ENCODE peak calls at places on chromosomes 1 and 21, in eight cellular contexts. A is body of pancreas, U is left colon, Y is T-helper 1 cell, Q is dermis blood vessel endothelial cell, H is HFF-Myc, M is GM06990, Z is neuronal stem cell. E is an unnamed sample.

GRCh38 chr1:116772648-116773045 is 18.4 kb downstream of the CD2 start:
- DNase-seq in A (peak), U (no peak), Y (no peak), Q (peak), H (no peak), M (no peak), Z (no peak), E (no peak)

GRCh38 chr21:15826147-15826780 is 96.5 kb downstream of the USP25 start:
- DNase-seq in A (peak), U (no peak), Y (no peak), Q (peak), H (peak), M (no peak), Z (peak), E (no peak)

GRCh38 chr1:153805042-153805745 is 30.0 kb downstream of the SLC27A3 start:
- DNase-seq in A (peak), U (peak), Y (peak), Q (peak), H (peak), M (peak), Z (no peak), E (peak)

GRCh38 chr1:56845343-56845742 is 9.3 kb upstream of the C8A start:
- DNase-seq in A (no peak), U (no peak), Y (no peak), Q (no peak), H (no peak), M (no peak), Z (no peak), E (no peak)

GRCh38 chr21:34887729-34888568 is 161.2 kb downstream of the RUNX1 start:
- DNase-seq in A (peak), U (peak), Y (peak), Q (peak), H (peak), M (peak), Z (no peak), E (peak)

GRCh38 chr1:155126494-155127104 is 1.1 kb upstream of the EFNA1 start:
- DNase-seq in A (peak), U (peak), Y (no peak), Q (peak), H (no peak), M (peak), Z (no peak), E (peak)

GRCh38 chr1:178192686-178193085 is 98.8 kb downstream of the RASAL2 start:
- DNase-seq in A (peak), U (peak), Y (no peak), Q (peak), H (peak), M (no peak), Z (no peak), E (no peak)

GRCh38 chr1:80457409-80457808 is 1343.3 kb upstream of the ADGRL2 start:
- DNase-seq in A (no peak), U (no peak), Y (no peak), Q (no peak), H (no peak), M (no peak), Z (peak), E (no peak)

GRCh38 chr1:212731630-212732029 is 32.0 kb upstream of the BATF3 start:
- DNase-seq in A (no peak), U (no peak), Y (no peak), Q (no peak), H (no peak), M (no peak), Z (no peak), E (no peak)

GRCh38 chr1:177185209-177185608 is 14.5 kb downstream of the BRINP2 start:
- DNase-seq in A (peak), U (no peak), Y (no peak), Q (peak), H (no peak), M (no peak), Z (no peak), E (no peak)

GRCh38 chr1:183180634-183181056 is 5.4 kb upstream of the LAMC2 start:
- DNase-seq in A (peak), U (peak), Y (no peak), Q (peak), H (peak), M (peak), Z (no peak), E (peak)

GRCh38 chr1:234656070-234656875 is 46.3 kb upstream of the IRF2BP2 start:
- DNase-seq in A (no peak), U (no peak), Y (no peak), Q (no peak), H (no peak), M (no peak), Z (no peak), E (no peak)

GRCh38 chr1:55572878-55573734 is 357.9 kb upstream of the USP24 start:
- DNase-seq in A (no peak), U (no peak), Y (no peak), Q (peak), H (no peak), M (no peak), Z (no peak), E (no peak)

GRCh38 chr1:219374167-219374566 is 200.5 kb downstream of the LYPLAL1 start:
- DNase-seq in A (no peak), U (no peak), Y (no peak), Q (no peak), H (no peak), M (no peak), Z (no peak), E (no peak)

GRCh38 chr1:234208351-234208750 is 164.9 kb upstream of the COA6 start:
- DNase-seq in A (no peak), U (no peak), Y (no peak), Q (no peak), H (no peak), M (no peak), Z (no peak), E (no peak)

GRCh38 chr1:229383961-229384360 is 41.1 kb upstream of the CCSAP start:
- DNase-seq in A (no peak), U (no peak), Y (no peak), Q (no peak), H (no peak), M (no peak), Z (no peak), E (no peak)

GRCh38 chr1:63780541-63780940 is 6.7 kb downstream of the ROR1 start:
- DNase-seq in A (no peak), U (no peak), Y (no peak), Q (no peak), H (no peak), M (no peak), Z (no peak), E (no peak)

GRCh38 chr1:204357551-204357950 is 2.2 kb downstream of the PLEKHA6 start:
- DNase-seq in A (no peak), U (no peak), Y (no peak), Q (peak), H (no peak), M (no peak), Z (no peak), E (no peak)

GRCh38 chr1:200479816-200480215 is 70.0 kb upstream of the ZNF281 start:
- DNase-seq in A (no peak), U (no peak), Y (no peak), Q (peak), H (no peak), M (no peak), Z (no peak), E (no peak)

GRCh38 chr1:109040627-109041613 is 982 bp downstream of the WDR47 start:
- DNase-seq in A (peak), U (no peak), Y (peak), Q (peak), H (no peak), M (peak), Z (peak), E (no peak)

GRCh38 chr21:45995686-45996179 is 14.2 kb downstream of the COL6A1 start:
- DNase-seq in A (no peak), U (peak), Y (peak), Q (no peak), H (no peak), M (no peak), Z (no peak), E (no peak)

GRCh38 chr1:22976461-22977243 is 4.0 kb upstream of the LACTBL1 start:
- DNase-seq in A (peak), U (peak), Y (peak), Q (peak), H (peak), M (peak), Z (peak), E (peak)

GRCh38 chr1:212677573-212677972 is 22.1 kb downstream of the BATF3 start:
- DNase-seq in A (no peak), U (no peak), Y (no peak), Q (no peak), H (no peak), M (no peak), Z (no peak), E (no peak)

GRCh38 chr21:15020797-15021196 is 44.0 kb downstream of the NRIP1 start:
- DNase-seq in A (no peak), U (no peak), Y (no peak), Q (no peak), H (no peak), M (no peak), Z (no peak), E (no peak)

GRCh38 chr1:166151804-166152203 is 15.0 kb downstream of the FAM78B start:
- DNase-seq in A (no peak), U (no peak), Y (no peak), Q (no peak), H (no peak), M (no peak), Z (no peak), E (no peak)

GRCh38 chr1:88890790-88891317 is 513 bp downstream of the GTF2B start:
- DNase-seq in A (peak), U (peak), Y (peak), Q (peak), H (no peak), M (no peak), Z (peak), E (no peak)

GRCh38 chr1:115507256-115507589 is 134.5 kb upstream of the VANGL1 start:
- DNase-seq in A (peak), U (no peak), Y (no peak), Q (peak), H (no peak), M (no peak), Z (peak), E (no peak)

GRCh38 chr1:44485229-44485932 is 80.3 kb downstream of the RNF220 start:
- DNase-seq in A (no peak), U (no peak), Y (no peak), Q (peak), H (peak), M (peak), Z (no peak), E (peak)

GRCh38 chr1:37471345-37472231 is 2.8 kb upstream of the ZC3H12A start:
- DNase-seq in A (peak), U (peak), Y (no peak), Q (peak), H (no peak), M (no peak), Z (no peak), E (peak)

GRCh38 chr1:210437781-210438180 is 109.1 kb downstream of the HHAT start:
- DNase-seq in A (no peak), U (no peak), Y (no peak), Q (no peak), H (no peak), M (no peak), Z (no peak), E (no peak)

GRCh38 chr1:30801826-30802198 is 44.2 kb upstream of the LAPTM5 start:
- DNase-seq in A (peak), U (peak), Y (peak), Q (peak), H (no peak), M (peak), Z (peak), E (peak)

GRCh38 chr1:21775985-21776562 is 6.9 kb downstream of the USP48 start:
- DNase-seq in A (no peak), U (no peak), Y (no peak), Q (peak), H (no peak), M (no peak), Z (no peak), E (no peak)

GRCh38 chr1:169795687-169796086 is 980 bp upstream of the METTL18 start:
- DNase-seq in A (no peak), U (no peak), Y (no peak), Q (peak), H (no peak), M (no peak), Z (no peak), E (no peak)

GRCh38 chr1:95287078-95287477 is 53.1 kb downstream of the RWDD3 start:
- DNase-seq in A (no peak), U (no peak), Y (no peak), Q (peak), H (no peak), M (no peak), Z (no peak), E (no peak)

GRCh38 chr1:181135815-181136737 is 47.6 kb downstream of the IER5 start:
- DNase-seq in A (no peak), U (no peak), Y (no peak), Q (peak), H (peak), M (no peak), Z (no peak), E (peak)

GRCh38 chr1:206111528-206111927 is 5.7 kb downstream of the AVPR1B start:
- DNase-seq in A (no peak), U (no peak), Y (no peak), Q (no peak), H (no peak), M (no peak), Z (no peak), E (no peak)

GRCh38 chr1:77888429-77889239 is at the start of gene NEXN:
- DNase-seq in A (peak), U (peak), Y (no peak), Q (peak), H (peak), M (peak), Z (peak), E (peak)

GRCh38 chr1:235423214-235423652 is 56.0 kb downstream of the TBCE start:
- DNase-seq in A (no peak), U (no peak), Y (no peak), Q (no peak), H (no peak), M (no peak), Z (no peak), E (no peak)

GRCh38 chr1:3016641-3017439 is 4.4 kb upstream of the ACTRT2 start:
- DNase-seq in A (peak), U (peak), Y (no peak), Q (no peak), H (no peak), M (no peak), Z (no peak), E (peak)

E was measured in tibial artery.